ENCODE peak calls at places on chromosomes 12 and 14, in five cellular contexts. Q, G, P, J and D are unnamed samples. For H3K4me1, the result is how much of the 10 kb centered on the place peaks cover.

GRCh38 chr14:39107624-39108023 is 4.6 kb upstream of the SEC23A start:
- DNase-seq in Q (no peak), G (no peak), P (no peak), J (peak), D (no peak)

GRCh38 chr12:79409562-79409961 is 281.2 kb downstream of the PAWR start:
- DNase-seq in Q (no peak), G (no peak), P (no peak), J (no peak), D (no peak)

GRCh38 chr12:46919666-46920065 is 93.9 kb upstream of the SLC38A4 start:
- DNase-seq in Q (no peak), G (no peak), P (no peak), J (no peak), D (no peak)

GRCh38 chr12:89566615-89567014 is 40.8 kb upstream of the POC1B start:
- DNase-seq in Q (no peak), G (peak), P (no peak), J (no peak), D (no peak)

GRCh38 chr12:126719886-126720666 is 1546.9 kb upstream of the TMEM132C start:
- DNase-seq in Q (no peak), G (no peak), P (no peak), J (no peak), D (no peak)

GRCh38 chr14:94559638-94560290 is 1.5 kb upstream of the SERPINA4 start:
- DNase-seq in Q (no peak), G (no peak), P (no peak), J (no peak), D (no peak)

GRCh38 chr12:114063435-114063834 is 97.3 kb upstream of the RBM19 start:
- DNase-seq in Q (no peak), G (no peak), P (no peak), J (no peak), D (no peak)

GRCh38 chr12:61823102-61823501 is 437.1 kb upstream of the USP15 start:
- DNase-seq in Q (no peak), G (no peak), P (no peak), J (no peak), D (no peak)

GRCh38 chr12:20625531-20625930 is 69.6 kb upstream of the SLCO1C1 start:
- DNase-seq in Q (no peak), G (no peak), P (no peak), J (no peak), D (no peak)

GRCh38 chr12:6952860-6953416 is 1.8 kb downstream of the PTPN6 start:
- DNase-seq in Q (no peak), G (no peak), P (no peak), J (no peak), D (no peak)

GRCh38 chr12:6954316-6954710 is 3.2 kb downstream of the PTPN6 start:
- DNase-seq in Q (no peak), G (no peak), P (no peak), J (no peak), D (no peak)

GRCh38 chr12:6954754-6955461 is 3.8 kb downstream of the PTPN6 start:
- DNase-seq in Q (no peak), G (no peak), P (no peak), J (no peak), D (no peak)

GRCh38 chr12:6952121-6952859 is 1.1 kb downstream of the PTPN6 start:
- DNase-seq in Q (no peak), G (no peak), P (no peak), J (no peak), D (no peak)

GRCh38 chr12:6953417-6954315 is 2.5 kb downstream of the PTPN6 start:
- DNase-seq in Q (peak), G (no peak), P (peak), J (no peak), D (no peak)
- H3K4me1 ChIP-seq in Q (under half), G (under half), P (under half), J (under half), D (under half)

DNA sequence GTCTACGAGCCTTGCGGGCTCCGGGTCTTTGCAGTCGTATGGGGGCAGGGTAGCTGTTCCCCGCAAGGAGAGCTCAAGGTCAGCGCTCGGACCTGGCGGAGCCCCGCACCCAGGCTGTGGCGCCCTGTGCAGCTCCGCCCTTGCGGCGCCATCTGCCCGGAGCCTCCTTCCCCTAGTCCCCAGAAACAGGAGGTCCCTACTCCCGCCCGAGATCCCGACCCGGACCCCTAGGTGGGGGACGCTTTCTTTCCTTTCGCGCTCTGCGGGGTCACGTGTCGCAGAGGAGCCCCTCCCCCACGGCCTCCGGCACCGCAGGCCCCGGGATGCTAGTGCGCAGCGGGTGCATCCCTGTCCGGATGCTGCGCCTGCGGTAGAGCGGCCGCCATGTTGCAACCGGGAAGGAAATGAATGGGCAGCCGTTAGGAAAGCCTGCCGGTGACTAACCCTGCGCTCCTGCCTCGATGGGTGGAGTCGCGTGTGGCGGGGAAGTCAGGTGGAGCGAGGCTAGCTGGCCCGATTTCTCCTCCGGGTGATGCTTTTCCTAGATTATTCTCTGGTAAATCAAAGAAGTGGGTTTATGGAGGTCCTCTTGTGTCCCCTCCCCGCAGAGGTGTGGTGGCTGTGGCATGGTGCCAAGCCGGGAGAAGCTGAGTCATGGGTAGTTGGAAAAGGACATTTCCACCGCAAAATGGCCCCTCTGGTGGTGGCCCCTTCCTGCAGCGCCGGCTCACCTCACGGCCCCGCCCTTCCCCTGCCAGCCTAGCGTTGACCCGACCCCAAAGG is 788 bp downstream of the GAPDH start:
- DNase-seq in Q (peak), G (peak), P (peak), J (peak), D (peak)
- TF ChIP-seq POLR2A in Q (no peak), G (no peak), P (no peak), J (peak), D (no peak)

GRCh38 chr12:57130941-57131340 is 2.7 kb downstream of the LRP1 start:
- DNase-seq in Q (no peak), G (no peak), P (peak), J (no peak), D (no peak)
- H3K4me1 ChIP-seq in Q (under half), G (under half), P (under half), J (under half), D (under half)

GRCh38 chr14:99479903-99480855 is 480 bp downstream of the SETD3 start:
- DNase-seq in Q (peak), G (peak), P (peak), J (peak), D (peak)
- TF ChIP-seq POLR2A in Q (peak), G (no peak), P (peak), J (peak), D (peak)

DNA sequence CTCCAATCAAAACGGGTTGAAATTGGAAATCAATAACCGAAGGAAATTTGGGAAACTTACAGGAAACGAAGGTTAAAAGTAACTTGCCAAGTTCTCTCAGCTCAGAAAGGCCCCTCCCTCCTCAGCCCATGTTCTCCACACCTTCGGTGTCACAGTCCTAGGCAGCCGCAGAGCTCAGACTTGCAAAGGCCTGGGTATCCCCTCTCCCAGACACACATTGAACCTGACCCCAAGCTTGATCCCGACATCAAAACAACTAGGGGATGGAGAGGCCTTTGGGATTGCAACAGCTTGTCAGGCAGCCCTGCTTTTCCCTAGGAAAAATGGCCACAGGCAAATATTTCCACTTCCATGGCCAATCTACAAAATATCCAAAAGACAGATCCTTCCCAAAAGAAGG is 35.5 kb upstream of the PNMA1 start:
- DNase-seq in Q (no peak), G (no peak), P (no peak), J (no peak), D (no peak)
- H3K4me1 ChIP-seq in Q (half or more), G (half or more), P (half or more), J (half or more), D (half or more)

GRCh38 chr14:75264036-75264435 is 14.6 kb upstream of the FOS start:
- DNase-seq in Q (no peak), G (no peak), P (no peak), J (no peak), D (peak)
- TF ChIP-seq POLR2A in Q (no peak), G (no peak), P (no peak), J (no peak), D (no peak)